ENCODE peak calls at places on chromosome 4, in eight cellular contexts. One of them, this sample, is unnamed.

GRCh38 chr4:148214529-148215166 is 227.6 kb downstream of the NR3C2 start:
- DNase-seq in body of pancreas: peak
- DNase-seq in HCT116: no peak
- DNase-seq in GM12878: no peak
- DNase-seq in upper lobe of left lung: peak
- DNase-seq in Peyer's patch: no peak
- DNase-seq in NB4: no peak
- DNase-seq in heart left ventricle: peak
- DNase-seq in this sample: no peak

GRCh38 chr4:103754844-103755243 is 35.1 kb upstream of the TACR3 start:
- DNase-seq in heart left ventricle: peak
- DNase-seq in HCT116: no peak
- DNase-seq in Peyer's patch: no peak
- DNase-seq in NB4: peak
- DNase-seq in GM12878: no peak
- DNase-seq in upper lobe of left lung: no peak
- DNase-seq in body of pancreas: peak
- DNase-seq in this sample: peak

GRCh38 chr4:76504613-76505465 is 69.8 kb downstream of the SHROOM3 start:
- DNase-seq in Peyer's patch: no peak
- DNase-seq in upper lobe of left lung: no peak
- DNase-seq in HCT116: peak
- DNase-seq in heart left ventricle: no peak
- DNase-seq in NB4: peak
- DNase-seq in body of pancreas: no peak
- DNase-seq in GM12878: no peak
- DNase-seq in this sample: no peak

GRCh38 chr4:82524570-82525152 is 37.1 kb downstream of the TMEM150C start:
- DNase-seq in heart left ventricle: no peak
- DNase-seq in NB4: peak
- DNase-seq in Peyer's patch: no peak
- DNase-seq in HCT116: no peak
- DNase-seq in body of pancreas: no peak
- DNase-seq in GM12878: no peak
- DNase-seq in upper lobe of left lung: no peak
- DNase-seq in this sample: no peak

GRCh38 chr4:145938618-145939177 is at the start of gene ZNF827:
- DNase-seq in GM12878: peak
- DNase-seq in NB4: peak
- DNase-seq in Peyer's patch: peak
- DNase-seq in upper lobe of left lung: peak
- DNase-seq in body of pancreas: peak
- DNase-seq in HCT116: peak
- DNase-seq in heart left ventricle: peak
- DNase-seq in this sample: peak

GRCh38 chr4:174714393-174715211 is 114.4 kb downstream of the GLRA3 start:
- DNase-seq in Peyer's patch: peak
- DNase-seq in NB4: peak
- DNase-seq in upper lobe of left lung: peak
- DNase-seq in heart left ventricle: no peak
- DNase-seq in GM12878: no peak
- DNase-seq in body of pancreas: peak
- DNase-seq in HCT116: peak
- DNase-seq in this sample: peak

GRCh38 chr4:8303081-8303480 is 33.5 kb downstream of the HTRA3 start:
- DNase-seq in body of pancreas: no peak
- DNase-seq in heart left ventricle: no peak
- DNase-seq in GM12878: no peak
- DNase-seq in upper lobe of left lung: no peak
- DNase-seq in Peyer's patch: peak
- DNase-seq in NB4: no peak
- DNase-seq in HCT116: no peak
- DNase-seq in this sample: no peak

GRCh38 chr4:8345946-8346814 is 76.6 kb downstream of the HTRA3 start:
- DNase-seq in HCT116: no peak
- DNase-seq in heart left ventricle: no peak
- DNase-seq in upper lobe of left lung: no peak
- DNase-seq in body of pancreas: no peak
- DNase-seq in Peyer's patch: peak
- DNase-seq in NB4: no peak
- DNase-seq in GM12878: no peak
- DNase-seq in this sample: peak

GRCh38 chr4:181897935-181898334 is 345.3 kb upstream of the TENM3 start:
- DNase-seq in GM12878: no peak
- DNase-seq in upper lobe of left lung: no peak
- DNase-seq in NB4: no peak
- DNase-seq in HCT116: no peak
- DNase-seq in body of pancreas: no peak
- DNase-seq in heart left ventricle: no peak
- DNase-seq in Peyer's patch: no peak
- DNase-seq in this sample: no peak

GRCh38 chr4:60879135-60879701 is 320.9 kb upstream of the ADGRL3 start:
- DNase-seq in Peyer's patch: no peak
- DNase-seq in heart left ventricle: no peak
- DNase-seq in GM12878: no peak
- DNase-seq in upper lobe of left lung: no peak
- DNase-seq in NB4: no peak
- DNase-seq in HCT116: no peak
- DNase-seq in body of pancreas: no peak
- DNase-seq in this sample: no peak

GRCh38 chr4:96063639-96064038 is 223.7 kb downstream of the PDHA2 start:
- DNase-seq in heart left ventricle: no peak
- DNase-seq in GM12878: no peak
- DNase-seq in upper lobe of left lung: no peak
- DNase-seq in HCT116: no peak
- DNase-seq in body of pancreas: no peak
- DNase-seq in Peyer's patch: no peak
- DNase-seq in NB4: no peak
- DNase-seq in this sample: no peak

GRCh38 chr4:8010618-8011017 is 71.0 kb upstream of the AFAP1 start:
- DNase-seq in GM12878: no peak
- DNase-seq in NB4: no peak
- DNase-seq in Peyer's patch: no peak
- DNase-seq in upper lobe of left lung: peak
- DNase-seq in heart left ventricle: no peak
- DNase-seq in HCT116: no peak
- DNase-seq in body of pancreas: peak
- DNase-seq in this sample: peak

GRCh38 chr4:153467154-153467896 is 1.2 kb downstream of the TMEM131L start:
- DNase-seq in Peyer's patch: peak
- DNase-seq in HCT116: peak
- DNase-seq in NB4: peak
- DNase-seq in GM12878: peak
- DNase-seq in heart left ventricle: peak
- DNase-seq in upper lobe of left lung: peak
- DNase-seq in body of pancreas: peak
- DNase-seq in this sample: peak

GRCh38 chr4:80362578-80363181 is 27.1 kb downstream of the CFAP299 start:
- DNase-seq in GM12878: no peak
- DNase-seq in heart left ventricle: no peak
- DNase-seq in upper lobe of left lung: no peak
- DNase-seq in NB4: peak
- DNase-seq in body of pancreas: peak
- DNase-seq in HCT116: peak
- DNase-seq in Peyer's patch: peak
- DNase-seq in this sample: no peak

GRCh38 chr4:95290702-95291101 is 258.1 kb downstream of the UNC5C start:
- DNase-seq in NB4: no peak
- DNase-seq in Peyer's patch: no peak
- DNase-seq in HCT116: no peak
- DNase-seq in body of pancreas: no peak
- DNase-seq in heart left ventricle: no peak
- DNase-seq in upper lobe of left lung: no peak
- DNase-seq in GM12878: no peak
- DNase-seq in this sample: no peak

DNA sequence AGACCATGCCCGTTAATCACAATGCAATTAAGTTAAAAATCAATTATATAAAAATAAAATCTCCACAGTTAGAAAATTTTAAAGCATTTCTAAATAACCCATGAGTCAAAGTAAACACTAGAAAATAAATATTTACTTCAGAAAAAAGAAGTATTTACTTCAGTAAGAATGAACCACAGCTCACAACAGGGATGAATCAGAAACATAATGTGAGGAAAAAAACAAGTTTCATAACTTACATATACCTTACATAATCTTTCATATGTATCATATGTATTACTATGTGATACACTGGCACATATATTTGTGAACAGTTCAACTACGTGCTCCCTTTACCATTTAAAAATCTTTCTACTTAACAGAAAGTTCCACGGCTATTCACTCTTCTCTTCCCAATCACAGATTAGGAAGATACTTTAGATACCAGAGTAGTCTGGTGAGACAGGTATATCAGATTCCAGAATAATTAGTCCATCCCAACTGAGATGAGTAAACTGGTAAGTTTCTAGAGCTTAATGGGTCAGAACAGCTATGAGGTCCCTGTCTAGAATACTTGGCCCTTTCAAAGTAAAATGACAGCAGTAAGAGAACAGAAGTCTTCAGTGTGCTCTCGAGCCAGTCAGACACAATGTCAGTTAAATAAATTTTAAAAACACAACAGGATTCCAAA is 70.3 kb downstream of the SH3RF1 start:
- DNase-seq in upper lobe of left lung: no peak
- DNase-seq in heart left ventricle: no peak
- DNase-seq in body of pancreas: no peak
- DNase-seq in GM12878: no peak
- DNase-seq in Peyer's patch: no peak
- DNase-seq in NB4: no peak
- DNase-seq in HCT116: no peak
- DNase-seq in this sample: no peak
- TF ChIP-seq CTCF in upper lobe of left lung: no peak
- TF ChIP-seq CTCF in heart left ventricle: no peak
- TF ChIP-seq CTCF in body of pancreas: no peak
- TF ChIP-seq CTCF in GM12878: no peak
- TF ChIP-seq CTCF in Peyer's patch: no peak
- TF ChIP-seq CTCF in NB4: no peak
- TF ChIP-seq CTCF in HCT116: no peak
- TF ChIP-seq CTCF in this sample: no peak

DNA sequence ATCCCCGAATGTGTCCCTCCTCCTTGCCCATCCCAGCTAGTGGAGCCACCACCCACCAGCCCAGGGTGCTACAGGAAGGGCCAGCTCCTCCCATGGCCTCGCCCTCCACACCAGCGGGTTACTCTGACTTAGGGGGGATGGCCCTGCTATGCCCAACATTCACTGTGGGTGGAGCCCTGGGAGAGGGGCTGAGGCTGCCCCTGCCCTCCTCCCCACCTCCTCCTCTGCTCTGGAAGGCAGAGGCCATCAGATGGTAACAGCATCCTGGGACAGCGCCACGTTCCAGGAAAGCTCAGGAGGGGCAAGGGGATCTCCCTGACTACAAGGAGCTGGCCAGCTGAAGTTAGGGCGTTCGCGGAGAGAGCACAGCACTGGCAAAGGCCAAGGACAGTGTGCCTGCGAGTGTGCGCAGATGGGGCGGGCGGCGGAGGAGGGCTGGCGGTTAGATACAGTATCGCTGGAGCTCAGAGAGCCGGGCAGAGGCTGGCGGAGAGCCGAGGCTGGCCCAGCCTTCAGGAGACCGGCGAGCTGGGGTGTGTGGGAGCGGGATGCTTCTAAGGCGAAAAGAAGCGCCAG is 1.5 kb downstream of the JAKMIP1 start:
- DNase-seq in HCT116: no peak
- DNase-seq in heart left ventricle: no peak
- DNase-seq in GM12878: no peak
- DNase-seq in upper lobe of left lung: no peak
- DNase-seq in Peyer's patch: peak
- DNase-seq in NB4: no peak
- DNase-seq in body of pancreas: peak
- DNase-seq in this sample: no peak
- H3K4me3 ChIP-seq in HCT116: no peak
- H3K4me3 ChIP-seq in heart left ventricle: peak
- H3K4me3 ChIP-seq in GM12878: peak
- H3K4me3 ChIP-seq in upper lobe of left lung: peak
- H3K4me3 ChIP-seq in Peyer's patch: peak
- H3K4me3 ChIP-seq in NB4: no peak
- H3K4me3 ChIP-seq in body of pancreas: no peak
- H3K4me3 ChIP-seq in this sample: peak

DNA sequence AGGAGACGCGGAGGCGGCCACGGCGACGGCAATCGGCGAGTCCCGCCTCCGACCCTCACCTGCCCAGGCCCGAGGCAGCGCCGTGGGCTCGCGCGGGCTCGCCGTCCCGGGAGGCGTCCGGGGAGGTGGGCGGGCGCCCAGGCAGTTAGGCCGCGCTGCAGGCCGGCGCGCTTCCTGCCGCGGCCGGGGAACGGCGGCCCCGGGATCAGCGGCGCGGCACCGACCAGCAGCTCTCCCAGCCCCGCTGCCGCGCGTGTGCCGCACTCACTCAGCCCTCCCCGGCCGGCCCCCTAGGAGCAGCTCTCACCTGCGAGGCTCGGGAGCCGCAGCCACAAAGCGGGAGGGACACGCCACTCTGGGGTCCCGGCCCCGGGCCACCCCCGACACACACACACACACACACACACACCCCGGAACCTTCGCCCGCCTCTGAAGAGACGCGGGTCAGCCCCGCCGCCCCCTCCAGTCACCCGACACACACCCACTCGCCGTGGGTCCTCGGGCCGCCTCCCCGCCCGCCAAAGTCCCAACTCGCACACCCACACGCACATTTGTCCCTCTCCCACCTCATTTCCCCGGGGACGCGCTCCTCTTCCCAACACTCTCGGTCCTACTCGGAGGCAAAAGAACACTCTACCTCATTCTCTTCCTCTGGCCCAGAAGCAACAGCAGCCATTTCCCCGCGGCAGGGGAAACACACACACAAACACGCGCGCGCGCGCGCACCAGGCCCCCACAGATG is at the start of gene CNOT6L:
- DNase-seq in heart left ventricle: peak
- DNase-seq in HCT116: peak
- DNase-seq in body of pancreas: peak
- DNase-seq in Peyer's patch: peak
- DNase-seq in GM12878: no peak
- DNase-seq in NB4: peak
- DNase-seq in upper lobe of left lung: peak
- DNase-seq in this sample: peak
- TF ChIP-seq POLR2A in heart left ventricle: peak
- TF ChIP-seq POLR2A in HCT116: no peak
- TF ChIP-seq POLR2A in body of pancreas: peak
- TF ChIP-seq POLR2A in Peyer's patch: no peak
- TF ChIP-seq POLR2A in GM12878: peak
- TF ChIP-seq POLR2A in NB4: no peak
- TF ChIP-seq POLR2A in upper lobe of left lung: no peak
- TF ChIP-seq POLR2A in this sample: no peak

DNA sequence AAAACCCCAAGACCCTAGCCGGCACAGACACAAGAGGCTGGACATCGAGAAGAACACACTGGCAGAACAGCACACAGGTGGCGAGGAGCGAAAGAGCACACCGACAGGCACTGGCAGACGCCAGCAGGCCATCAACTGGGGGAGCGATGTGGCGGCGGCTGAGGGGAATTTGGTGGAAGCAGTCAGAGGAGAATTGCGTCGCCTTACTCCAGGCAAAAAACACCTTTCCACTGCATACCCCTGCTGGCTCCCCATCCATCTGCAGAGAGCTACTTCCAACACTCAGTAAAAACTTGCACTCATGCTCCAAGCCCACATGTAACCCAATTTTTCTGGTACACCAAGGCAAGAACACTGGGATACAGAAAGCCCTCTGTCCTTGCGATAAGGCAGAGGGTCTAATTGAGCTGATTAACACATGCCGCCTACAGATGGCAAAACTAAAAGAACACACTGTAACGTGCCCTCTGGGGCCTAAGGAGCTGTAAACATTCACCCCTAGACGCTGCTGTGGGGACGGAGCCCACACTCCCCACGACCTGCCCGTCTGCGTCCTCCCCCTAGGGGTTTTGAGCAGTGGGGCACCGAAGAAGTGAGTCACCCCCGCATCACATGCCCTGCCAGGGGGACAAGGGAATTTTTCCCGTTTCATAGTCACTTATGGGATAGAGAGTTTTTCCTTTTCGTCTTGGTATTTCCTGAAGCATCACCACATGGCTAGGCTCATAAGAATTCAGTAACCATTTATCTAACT is 262.3 kb downstream of the KCTD8 start:
- DNase-seq in heart left ventricle: no peak
- DNase-seq in HCT116: no peak
- DNase-seq in upper lobe of left lung: no peak
- DNase-seq in body of pancreas: no peak
- DNase-seq in NB4: no peak
- DNase-seq in GM12878: no peak
- DNase-seq in Peyer's patch: no peak
- DNase-seq in this sample: no peak
- TF ChIP-seq CTCF in heart left ventricle: no peak
- TF ChIP-seq CTCF in HCT116: no peak
- TF ChIP-seq CTCF in upper lobe of left lung: no peak
- TF ChIP-seq CTCF in body of pancreas: no peak
- TF ChIP-seq CTCF in NB4: no peak
- TF ChIP-seq CTCF in GM12878: no peak
- TF ChIP-seq CTCF in Peyer's patch: no peak
- TF ChIP-seq CTCF in this sample: no peak